ENCODE peak calls at places on chromosomes 5 and 9, in five cellular contexts. M, J, T, X and R are unnamed samples.

GRCh38 chr5:141135030-141135717 is at the start of gene PCDHB5:
- DNase-seq in M (no peak), J (no peak), T (no peak), X (no peak), R (no peak)

GRCh38 chr9:128548876-128549275 is 3.5 kb upstream of the SPTAN1 start:
- DNase-seq in M (no peak), J (no peak), T (no peak), X (no peak), R (no peak)

GRCh38 chr9:129640086-129640870 is 1.7 kb downstream of the ASB6 start:
- DNase-seq in M (no peak), J (no peak), T (no peak), X (no peak), R (no peak)

GRCh38 chr5:98713027-98713426 is 60.4 kb upstream of the RGMB start:
- DNase-seq in M (no peak), J (peak), T (no peak), X (no peak), R (no peak)

GRCh38 chr5:119275873-119276214 is 80.0 kb upstream of the TNFAIP8 start:
- DNase-seq in M (no peak), J (no peak), T (no peak), X (no peak), R (no peak)

GRCh38 chr9:107624216-107624948 is 134.8 kb upstream of the KLF4 start:
- DNase-seq in M (no peak), J (no peak), T (no peak), X (no peak), R (no peak)

GRCh38 chr5:174599992-174600391 is 124.4 kb upstream of the MSX2 start:
- DNase-seq in M (no peak), J (no peak), T (no peak), X (no peak), R (peak)

GRCh38 chr5:76337949-76338589 is 65.0 kb upstream of the IQGAP2 start:
- DNase-seq in M (peak), J (peak), T (no peak), X (peak), R (no peak)

GRCh38 chr5:132774896-132775295 is 2.1 kb downstream of the SEPTIN8 start:
- DNase-seq in M (no peak), J (no peak), T (peak), X (no peak), R (no peak)

GRCh38 chr9:2281803-2282185 is 266.6 kb downstream of the SMARCA2 start:
- DNase-seq in M (no peak), J (no peak), T (no peak), X (no peak), R (no peak)

GRCh38 chr5:53994148-53994547 is 316.2 kb downstream of the ARL15 start:
- DNase-seq in M (no peak), J (peak), T (no peak), X (no peak), R (no peak)

GRCh38 chr9:80775515-80775914 is 913.8 kb downstream of the TLE1 start:
- DNase-seq in M (no peak), J (no peak), T (no peak), X (no peak), R (no peak)

GRCh38 chr5:143676794-143677193 is 135.2 kb upstream of the HMHB1 start:
- DNase-seq in M (no peak), J (no peak), T (no peak), X (no peak), R (no peak)

GRCh38 chr5:150789943-150790611 is 11.5 kb downstream of the SMIM3 start:
- DNase-seq in M (no peak), J (peak), T (no peak), X (no peak), R (no peak)

GRCh38 chr5:6717247-6717646 is 4.0 kb downstream of the TENT4A start:
- DNase-seq in M (no peak), J (no peak), T (no peak), X (no peak), R (no peak)

GRCh38 chr5:123283537-123283936 is 139.7 kb downstream of the CEP120 start:
- DNase-seq in M (no peak), J (no peak), T (no peak), X (no peak), R (no peak)
- H3K27ac ChIP-seq in M (no peak), J (no peak), T (no peak), X (no peak), R (no peak)

GRCh38 chr5:168312606-168313297 is 21.3 kb downstream of the WWC1 start:
- DNase-seq in M (no peak), J (no peak), T (no peak), X (no peak), R (no peak)

GRCh38 chr5:168314735-168315411 is 23.4 kb downstream of the WWC1 start:
- DNase-seq in M (no peak), J (peak), T (no peak), X (no peak), R (peak)

GRCh38 chr5:168315416-168315990 is 24.1 kb downstream of the WWC1 start:
- DNase-seq in M (no peak), J (no peak), T (no peak), X (no peak), R (no peak)

GRCh38 chr5:168315991-168316578 is 24.6 kb downstream of the WWC1 start:
- DNase-seq in M (no peak), J (no peak), T (no peak), X (no peak), R (peak)

DNA sequence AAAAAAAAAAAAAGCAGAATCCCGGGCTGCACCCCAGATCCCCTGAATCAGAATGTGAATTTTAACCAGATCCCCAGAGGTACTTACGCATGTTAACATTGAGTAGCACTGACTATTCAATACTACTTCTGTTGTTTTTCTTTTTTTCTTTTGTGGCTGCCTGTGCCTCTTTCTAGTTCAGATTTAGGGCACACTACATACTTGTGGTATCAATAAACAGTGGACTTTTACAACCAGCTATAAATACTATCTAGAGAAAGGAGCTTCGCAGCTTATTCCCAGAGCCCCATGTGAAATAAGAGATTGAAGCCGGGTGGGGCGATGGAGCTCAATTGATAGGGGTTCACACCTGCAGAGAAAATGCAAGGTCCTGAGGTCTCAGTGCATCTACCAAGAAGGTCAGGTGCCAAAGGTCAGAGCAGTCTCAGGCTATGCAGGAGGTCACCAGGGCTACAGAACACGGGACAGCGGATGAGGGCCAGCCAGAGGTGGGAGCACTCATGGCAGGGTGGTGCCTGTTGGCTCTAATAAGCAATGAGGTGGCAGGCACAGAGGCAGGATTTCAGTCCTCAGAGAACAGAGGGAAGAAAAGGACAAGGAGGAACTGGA is 22.3 kb downstream of the WWC1 start:
- DNase-seq in M (no peak), J (no peak), T (no peak), X (no peak), R (no peak)
- H3K27ac ChIP-seq in M (no peak), J (no peak), T (no peak), X (no peak), R (no peak)

GRCh38 chr9:34458013-34458966 is at the start of the genes DNAI1 and FAM219A:
- DNase-seq in M (peak), J (peak), T (peak), X (peak), R (peak)

GRCh38 chr9:34459356-34459755 is 751 bp downstream of the DNAI1 start:
- DNase-seq in M (no peak), J (no peak), T (no peak), X (no peak), R (no peak)

GRCh38 chr9:34457266-34458012 is 931 bp downstream of the FAM219A start:
- DNase-seq in M (no peak), J (no peak), T (peak), X (peak), R (peak)

GRCh38 chr9:34458967-34459355 is 356 bp downstream of the DNAI1 start:
- DNase-seq in M (no peak), J (no peak), T (no peak), X (no peak), R (no peak)

GRCh38 chr9:34459941-34460340 is 1.3 kb downstream of the DNAI1 start:
- DNase-seq in M (no peak), J (no peak), T (no peak), X (no peak), R (no peak)
- H3K27ac ChIP-seq in M (no peak), J (no peak), T (no peak), X (no peak), R (no peak)

GRCh38 chr5:17833336-17833735 is 199.1 kb downstream of the TAF11L14 start:
- DNase-seq in M (no peak), J (no peak), T (no peak), X (no peak), R (no peak)

GRCh38 chr5:17828709-17829108 is 194.4 kb downstream of the TAF11L14 start:
- DNase-seq in M (no peak), J (no peak), T (no peak), X (no peak), R (no peak)

GRCh38 chr5:17831279-17831678 is 197.0 kb downstream of the TAF11L14 start:
- DNase-seq in M (no peak), J (no peak), T (no peak), X (no peak), R (no peak)
- H3K27ac ChIP-seq in M (no peak), J (no peak), T (no peak), X (no peak), R (no peak)

GRCh38 chr5:110956280-110956912 is 115.1 kb upstream of the TSLP start:
- DNase-seq in M (no peak), J (no peak), T (no peak), X (no peak), R (peak)

GRCh38 chr5:110951373-110951791 is 120.1 kb upstream of the TSLP start:
- DNase-seq in M (no peak), J (no peak), T (no peak), X (no peak), R (no peak)

GRCh38 chr5:110957934-110958333 is 113.6 kb upstream of the TSLP start:
- DNase-seq in M (no peak), J (peak), T (no peak), X (no peak), R (no peak)

DNA sequence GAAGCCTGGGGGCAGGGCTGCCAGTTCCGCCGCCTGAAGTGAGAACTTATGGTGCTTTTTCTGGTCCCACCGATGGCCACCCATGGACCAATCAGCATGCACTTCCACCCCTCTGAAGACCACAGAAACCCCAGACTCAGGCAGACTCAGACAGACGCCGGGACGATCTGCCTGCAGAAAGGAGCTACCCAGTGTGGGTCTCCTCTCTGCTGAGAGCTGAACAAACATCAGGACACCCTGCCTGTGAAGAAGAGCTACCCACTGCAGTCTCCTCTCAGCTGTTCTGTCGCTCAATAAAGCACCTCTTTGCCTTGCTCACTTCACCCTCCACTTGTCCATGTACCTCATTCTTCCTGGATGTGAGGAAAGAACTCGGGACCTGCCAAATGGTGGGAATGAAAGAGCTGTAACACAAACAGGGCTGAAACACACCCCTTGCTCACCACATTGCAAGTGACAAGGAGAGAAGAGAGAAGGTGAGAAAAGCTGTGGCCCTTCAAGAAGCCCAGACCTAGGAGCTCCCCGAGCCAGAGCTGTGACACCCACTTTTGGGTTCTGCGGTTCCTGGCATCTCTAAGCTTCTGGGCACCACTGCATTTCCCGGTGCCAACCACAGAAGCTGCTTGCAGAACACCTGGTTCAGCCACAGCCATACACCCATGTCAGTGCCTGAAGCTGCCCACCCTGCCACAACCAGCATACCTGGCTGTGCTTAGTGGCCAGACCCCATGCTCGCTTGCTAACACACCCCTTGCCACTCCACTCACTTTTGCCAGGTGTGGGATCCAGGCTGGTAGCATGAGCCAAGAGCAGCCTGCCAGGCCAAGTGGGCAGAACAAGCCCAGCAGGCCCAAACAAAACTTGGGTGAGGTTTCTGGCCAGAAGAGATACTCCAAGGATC is 114.3 kb upstream of the TSLP start:
- DNase-seq in M (no peak), J (no peak), T (no peak), X (no peak), R (no peak)
- H3K27ac ChIP-seq in M (no peak), J (no peak), T (no peak), X (no peak), R (no peak)

DNA sequence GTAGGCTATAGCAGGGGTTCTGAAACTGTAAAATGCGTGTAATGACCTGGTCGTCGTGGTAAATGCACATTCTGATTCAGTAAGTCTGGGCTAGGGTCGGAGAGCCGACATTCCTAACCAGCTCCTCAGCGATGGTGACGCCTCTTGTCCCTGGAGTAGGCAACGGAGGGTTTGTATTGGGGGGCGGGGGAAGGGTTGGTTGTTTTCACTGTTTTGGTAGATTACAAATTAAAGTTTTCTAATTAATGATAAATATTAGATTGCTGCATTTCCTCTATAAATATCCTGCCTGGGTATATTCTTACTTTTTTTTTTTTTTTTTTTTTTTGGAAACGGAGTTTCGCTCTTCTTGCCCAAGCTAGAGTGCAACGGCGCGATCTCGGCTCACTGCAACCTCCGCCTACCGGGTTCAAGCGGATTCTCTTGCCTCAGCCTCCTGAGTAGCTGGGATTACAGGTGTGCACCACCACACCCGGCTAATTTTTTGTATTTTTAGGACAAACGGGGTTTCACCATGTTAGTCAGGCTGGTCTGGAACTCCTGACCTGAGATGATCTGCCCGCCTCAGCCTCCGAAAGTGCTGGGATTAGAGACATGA is 566 bp upstream of the ALDH7A1 start:
- DNase-seq in M (no peak), J (no peak), T (no peak), X (no peak), R (no peak)
- H3K27ac ChIP-seq in M (no peak), J (peak), T (peak), X (peak), R (peak)

GRCh38 chr5:96627792-96628191 is 34.4 kb upstream of the CAST start:
- DNase-seq in M (no peak), J (no peak), T (no peak), X (no peak), R (no peak)

GRCh38 chr5:96628406-96628805 is 33.8 kb upstream of the CAST start:
- DNase-seq in M (no peak), J (no peak), T (no peak), X (no peak), R (no peak)

GRCh38 chr5:96624631-96625030 is 37.5 kb upstream of the CAST start:
- DNase-seq in M (no peak), J (no peak), T (no peak), X (no peak), R (no peak)

GRCh38 chr5:96629774-96630173 is 32.4 kb upstream of the CAST start:
- DNase-seq in M (no peak), J (no peak), T (no peak), X (no peak), R (no peak)

DNA sequence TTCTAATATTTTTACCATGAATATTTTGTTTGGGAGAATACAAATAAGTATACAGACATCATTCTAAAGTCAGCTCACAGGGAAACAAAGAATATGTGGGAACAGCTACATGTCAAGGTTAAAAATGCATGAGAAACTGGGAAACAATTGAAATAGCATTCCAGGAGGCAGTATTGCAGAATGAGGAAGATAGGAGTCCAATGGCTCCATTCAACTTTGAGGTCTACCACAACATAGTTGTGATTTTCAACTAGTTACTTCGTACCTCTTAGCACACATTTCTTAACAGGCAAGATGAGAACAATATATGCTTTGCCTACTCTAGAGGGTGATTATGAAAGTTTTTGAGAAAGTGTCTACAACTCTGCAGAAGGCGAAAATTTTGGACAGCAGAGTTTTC is 35.2 kb upstream of the CAST start:
- DNase-seq in M (no peak), J (peak), T (no peak), X (no peak), R (no peak)
- H3K27ac ChIP-seq in M (no peak), J (no peak), T (no peak), X (no peak), R (no peak)

DNA sequence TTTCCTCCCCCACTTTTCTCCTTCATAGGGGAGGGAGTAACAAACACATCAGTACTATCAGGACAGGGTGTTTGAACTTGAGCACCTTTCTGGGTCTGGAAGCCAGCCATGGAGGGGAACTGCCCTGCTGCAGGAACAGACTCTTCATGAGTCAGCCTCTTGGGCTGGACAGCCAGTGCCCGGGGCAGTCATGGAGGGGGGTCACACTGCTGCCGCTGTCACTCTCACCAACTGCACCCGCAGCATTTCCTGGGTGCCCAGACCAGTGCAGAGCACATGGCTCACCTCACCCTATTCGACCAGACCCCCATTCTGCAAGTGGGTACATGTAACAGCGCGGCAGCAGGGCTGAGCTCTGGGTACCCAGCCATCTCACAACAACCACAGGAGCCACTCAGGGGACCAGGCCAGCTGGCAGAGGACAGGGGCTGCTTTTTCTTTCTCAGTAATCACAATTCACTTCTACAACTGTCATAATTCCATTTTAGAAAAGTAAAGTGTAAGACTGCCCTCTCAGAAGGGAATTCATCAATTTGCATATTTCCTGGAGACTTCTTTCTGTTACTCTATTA is 118.4 kb downstream of the CTNND2 start:
- DNase-seq in M (no peak), J (no peak), T (peak), X (no peak), R (no peak)
- H3K27ac ChIP-seq in M (no peak), J (no peak), T (no peak), X (no peak), R (no peak)

GRCh38 chr9:125410522-125410894 is 148.9 kb downstream of the GAPVD1 start:
- DNase-seq in M (no peak), J (no peak), T (no peak), X (no peak), R (no peak)
- H3K27ac ChIP-seq in M (no peak), J (no peak), T (no peak), X (no peak), R (peak)

DNA sequence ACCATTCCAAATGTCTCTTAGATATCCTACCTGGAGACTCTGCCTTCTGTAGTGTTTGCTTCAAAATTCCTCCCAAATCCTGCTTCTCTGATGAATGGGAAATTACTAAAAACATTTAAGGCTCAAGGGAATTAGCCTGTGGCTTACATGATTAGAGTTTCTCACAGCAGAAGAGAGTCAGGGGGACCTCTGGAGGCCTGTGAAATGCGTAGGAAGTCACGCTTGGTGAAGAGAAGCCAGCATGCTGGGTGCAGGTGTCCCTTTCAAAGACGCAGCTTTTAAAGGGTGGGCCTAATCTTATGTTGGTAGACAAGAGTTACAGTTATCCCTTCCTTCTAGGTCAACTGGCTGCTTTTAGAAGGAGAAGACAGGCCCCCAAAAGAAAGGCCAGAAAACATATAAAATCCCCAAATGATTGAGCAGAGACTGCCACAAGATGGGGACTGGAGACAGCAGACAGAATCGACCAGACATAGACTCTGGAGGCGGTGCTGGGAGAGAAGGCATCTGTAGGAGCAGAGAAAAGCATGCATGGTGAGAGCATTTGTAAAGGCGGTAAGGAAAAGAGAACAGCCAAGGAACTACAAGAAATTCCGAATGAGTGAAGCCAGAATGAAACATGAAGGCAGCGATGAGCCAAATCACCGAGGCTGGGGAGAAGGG is 42.3 kb downstream of the B4GALT1 start:
- DNase-seq in M (no peak), J (no peak), T (no peak), X (no peak), R (no peak)
- H3K27ac ChIP-seq in M (no peak), J (no peak), T (peak), X (no peak), R (peak)